ENCODE peak calls at places on chromosomes 12 and 14, in five cellular contexts. W is left ventricle myocardium inferior, A is upper lobe of right lung, C is esophagus squamous epithelium, D is adrenal gland. I is an unnamed sample. For H3K27me3 and H3K36me3, the result is how much of the 10 kb centered on the place peaks cover.

GRCh38 chr14:55843718-55844403 is 263.9 kb downstream of the KTN1 start:
- DNase-seq in W (no peak), A (no peak), C (no peak), D (no peak), I (no peak)

GRCh38 chr14:99659333-99659741 is 14.4 kb downstream of the HHIPL1 start:
- DNase-seq in W (no peak), A (no peak), C (no peak), D (no peak), I (no peak)

GRCh38 chr12:27015730-27016076 is 1.5 kb upstream of the TM7SF3 start:
- DNase-seq in W (no peak), A (no peak), C (no peak), D (no peak), I (peak)

GRCh38 chr12:108234155-108234554 is 105.0 kb downstream of the CMKLR1 start:
- DNase-seq in W (no peak), A (no peak), C (no peak), D (peak), I (no peak)

GRCh38 chr12:107581616-107582015 is 104.0 kb upstream of the PWP1 start:
- DNase-seq in W (no peak), A (no peak), C (no peak), D (no peak), I (no peak)

GRCh38 chr12:13194462-13195110 is 1.9 kb upstream of the EMP1 start:
- DNase-seq in W (no peak), A (no peak), C (no peak), D (no peak), I (no peak)

GRCh38 chr12:62618948-62619347 is 152.3 kb downstream of the MON2 start:
- DNase-seq in W (no peak), A (no peak), C (no peak), D (no peak), I (no peak)

GRCh38 chr14:98725196-98725595 is 546.8 kb downstream of the BCL11B start:
- DNase-seq in W (no peak), A (no peak), C (no peak), D (no peak), I (no peak)

GRCh38 chr12:93902192-93902591 is 225.0 kb downstream of the CRADD start:
- DNase-seq in W (no peak), A (no peak), C (no peak), D (no peak), I (no peak)

GRCh38 chr12:116533343-116534248 is 25.6 kb upstream of the MAP1LC3B2 start:
- DNase-seq in W (peak), A (peak), C (no peak), D (peak), I (peak)

GRCh38 chr14:100294963-100295330 is 11.3 kb downstream of the SLC25A29 start:
- DNase-seq in W (no peak), A (peak), C (no peak), D (no peak), I (no peak)

GRCh38 chr14:73833530-73834257 is 17.9 kb upstream of the PTGR2 start:
- DNase-seq in W (peak), A (no peak), C (no peak), D (no peak), I (peak)

GRCh38 chr12:92574046-92574783 is 128.6 kb upstream of the PLEKHG7 start:
- DNase-seq in W (no peak), A (no peak), C (no peak), D (no peak), I (peak)

GRCh38 chr14:54213531-54213930 is 183.3 kb upstream of the CDKN3 start:
- DNase-seq in W (no peak), A (no peak), C (no peak), D (no peak), I (no peak)

GRCh38 chr12:77062396-77062795 is 3.0 kb downstream of the E2F7 start:
- DNase-seq in W (no peak), A (no peak), C (no peak), D (no peak), I (no peak)

GRCh38 chr12:32454075-32454474 is 54.7 kb downstream of the FGD4 start:
- DNase-seq in W (no peak), A (no peak), C (no peak), D (no peak), I (peak)

GRCh38 chr14:55899531-55899930 is 218.7 kb upstream of the PELI2 start:
- DNase-seq in W (no peak), A (no peak), C (no peak), D (no peak), I (no peak)

GRCh38 chr12:124727244-124727673 is 136.4 kb downstream of the SCARB1 start:
- DNase-seq in W (peak), A (peak), C (peak), D (peak), I (no peak)

GRCh38 chr12:9784326-9784725 is 23.6 kb upstream of the CD69 start:
- DNase-seq in W (no peak), A (no peak), C (no peak), D (no peak), I (no peak)

GRCh38 chr12:25372969-25373368 is 122.2 kb upstream of the KRAS start:
- DNase-seq in W (no peak), A (no peak), C (no peak), D (no peak), I (no peak)

GRCh38 chr14:103205541-103205906 is 82.3 kb downstream of the TNFAIP2 start:
- DNase-seq in W (no peak), A (no peak), C (no peak), D (no peak), I (no peak)
- H3K27ac ChIP-seq in W (peak), A (peak), C (peak), D (peak), I (no peak)

GRCh38 chr14:60313093-60313492 is 64.1 kb downstream of the PPM1A start:
- DNase-seq in W (no peak), A (no peak), C (no peak), D (no peak), I (peak)

GRCh38 chr14:60315181-60315580 is 66.2 kb downstream of the PPM1A start:
- DNase-seq in W (no peak), A (no peak), C (no peak), D (no peak), I (no peak)

GRCh38 chr14:60317609-60318008 is 68.6 kb downstream of the PPM1A start:
- DNase-seq in W (no peak), A (no peak), C (no peak), D (no peak), I (no peak)

GRCh38 chr14:60311417-60311816 is 62.4 kb downstream of the PPM1A start:
- DNase-seq in W (no peak), A (no peak), C (no peak), D (no peak), I (peak)

DNA sequence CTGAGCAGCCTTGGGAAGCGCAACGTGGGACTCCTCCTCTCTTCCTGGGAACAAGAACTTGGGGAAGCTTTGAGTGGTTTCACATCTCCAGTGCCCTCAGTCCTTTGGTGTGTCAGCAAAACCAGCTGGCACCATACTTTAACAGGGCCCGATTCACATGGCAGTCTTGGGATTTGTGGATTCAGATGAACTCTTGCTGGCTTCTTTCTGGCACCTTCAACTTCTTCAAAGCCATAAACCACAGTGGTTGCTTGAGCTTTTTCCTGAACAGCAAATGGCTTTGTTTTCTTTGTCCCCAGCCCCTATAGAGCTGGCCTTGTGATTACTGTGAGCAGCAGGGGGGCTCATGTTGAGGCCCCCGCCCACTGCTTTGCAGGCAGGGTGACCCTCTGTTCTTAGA is 66.6 kb downstream of the PPM1A start:
- DNase-seq in W (no peak), A (no peak), C (no peak), D (no peak), I (no peak)
- H3K27me3 ChIP-seq in W (under half), A (under half), C (under half), D (under half), I (under half)

DNA sequence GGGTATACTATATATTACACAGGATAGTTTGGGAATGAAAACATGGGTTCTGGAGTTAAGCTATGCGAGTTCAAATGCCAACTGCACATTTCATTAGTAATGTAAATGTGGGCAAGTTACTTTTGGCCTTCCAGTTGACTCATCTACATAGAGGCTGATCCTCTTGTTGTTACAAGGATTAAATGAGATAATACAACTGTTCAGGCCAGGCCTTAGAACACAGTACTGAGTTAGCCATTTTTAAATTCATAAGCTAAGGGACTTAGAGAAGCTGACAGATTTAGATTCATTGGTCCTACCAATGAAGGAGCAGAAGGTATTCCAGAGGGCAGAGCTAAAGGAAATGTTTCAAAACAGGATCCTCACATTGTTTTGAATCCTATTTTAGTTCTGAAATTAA is 32.6 kb downstream of the HIGD1C start:
- DNase-seq in W (no peak), A (no peak), C (no peak), D (no peak), I (peak)
- H3K36me3 ChIP-seq in W (under half), A (under half), C (under half), D (under half), I (under half)

GRCh38 chr14:30194769-30195168 is 267.1 kb upstream of the PRKD1 start:
- DNase-seq in W (no peak), A (no peak), C (no peak), D (no peak), I (peak)
- H3K27ac ChIP-seq in W (no peak), A (no peak), C (peak), D (peak), I (no peak)

DNA sequence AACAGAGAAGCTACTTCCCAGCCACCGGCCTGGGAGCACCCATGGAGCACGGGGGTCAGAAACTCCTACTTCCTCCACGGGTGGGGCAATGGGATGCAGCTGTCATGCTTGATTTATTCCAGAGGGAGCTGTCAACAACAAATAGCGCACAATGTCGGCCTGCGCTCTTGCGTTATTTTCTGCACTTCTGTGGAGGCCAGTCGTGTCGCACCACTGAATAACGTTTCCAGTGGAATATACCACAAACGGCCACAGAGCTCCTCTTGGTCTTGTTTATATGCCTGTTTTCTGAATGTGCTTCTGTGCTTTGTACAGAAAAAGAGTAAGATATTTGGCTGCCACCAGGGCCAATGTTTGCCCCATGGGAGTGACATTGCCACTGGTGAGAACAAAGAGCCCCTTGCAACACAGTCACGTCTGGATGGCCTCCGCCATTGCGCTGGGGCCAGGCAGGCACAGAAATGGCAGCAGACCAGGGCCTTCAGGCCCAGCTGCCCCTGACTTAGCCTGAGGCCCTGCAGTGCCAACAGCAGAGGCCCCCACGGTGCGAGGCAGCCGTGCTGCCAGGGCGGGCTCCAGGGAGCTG is 28.8 kb upstream of the TMEM179 start:
- DNase-seq in W (no peak), A (no peak), C (no peak), D (no peak), I (no peak)
- H3K27me3 ChIP-seq in W (half or more), A (under half), C (under half), D (under half), I (under half)

DNA sequence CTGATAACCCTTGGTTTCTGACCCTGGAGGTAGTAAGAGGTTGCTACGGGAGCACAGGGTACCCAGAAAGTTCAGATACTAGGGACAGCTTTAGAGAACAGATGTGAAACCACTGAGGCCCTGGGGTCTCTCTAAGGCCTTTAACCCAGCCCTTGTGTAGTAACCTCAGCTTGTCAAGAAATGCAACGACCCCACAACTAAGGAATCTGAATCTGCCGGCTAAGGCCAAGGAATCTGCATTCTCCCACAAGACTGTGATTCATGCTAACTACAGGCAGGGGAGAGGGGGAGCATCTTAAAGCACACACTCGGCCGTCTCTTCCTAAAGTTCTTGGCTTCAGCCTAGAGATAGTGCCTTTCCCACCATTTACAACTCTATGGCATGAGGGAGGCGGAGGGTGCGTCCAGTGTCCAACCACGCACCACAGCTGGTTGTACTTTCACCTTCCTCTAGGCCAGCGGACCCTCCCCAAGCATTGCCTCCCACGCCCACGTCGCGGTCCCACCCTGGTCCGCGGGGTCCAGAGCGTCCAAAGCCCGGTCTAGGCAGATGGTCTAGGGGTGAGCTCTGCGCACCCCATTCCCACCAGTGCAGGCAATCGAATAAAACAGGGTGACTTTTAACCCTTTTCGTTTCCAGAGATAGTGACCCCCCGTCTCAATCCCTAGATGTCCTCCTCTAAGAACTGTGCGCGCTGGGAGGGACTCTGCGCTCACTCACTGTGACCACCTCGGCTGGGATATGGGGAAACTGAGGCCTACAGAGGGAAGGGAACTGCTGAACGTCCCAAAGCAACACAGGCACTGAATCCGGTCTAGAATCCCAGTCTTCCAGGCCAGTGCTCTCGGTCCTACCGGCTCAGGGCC is 704 bp upstream of the VASH1 start:
- DNase-seq in W (no peak), A (no peak), C (no peak), D (no peak), I (no peak)
- H3K36me3 ChIP-seq in W (under half), A (under half), C (under half), D (under half), I (under half)

GRCh38 chr12:34109390-34109789 is 87.1 kb downstream of the ALG10 start:
- DNase-seq in W (no peak), A (no peak), C (no peak), D (no peak), I (no peak)
- H3K27ac ChIP-seq in W (no peak), A (no peak), C (no peak), D (no peak), I (no peak)

GRCh38 chr12:52812749-52813148 is 1.2 kb downstream of the KRT4 start:
- DNase-seq in W (no peak), A (peak), C (no peak), D (no peak), I (no peak)
- H3K27me3 ChIP-seq in W (under half), A (under half), C (under half), D (under half), I (under half)

GRCh38 chr12:104320627-104321024 is 17.1 kb downstream of the EID3 start:
- DNase-seq in W (no peak), A (no peak), C (no peak), D (no peak), I (no peak)
- H3K36me3 ChIP-seq in W (half or more), A (half or more), C (under half), D (half or more), I (under half)